ENCODE peak calls at places on chromosomes 5 and 9, in six cellular contexts. One of them, this sample, is unnamed.

GRCh38 chr9:105637787-105638395 is 24.4 kb upstream of the TAL2 start:
- DNase-seq in H1: no peak
- DNase-seq in neuronal stem cell: no peak
- DNase-seq in IMR-90: peak
- DNase-seq in H9: no peak
- DNase-seq in mesenchymal stem cell: no peak
- DNase-seq in this sample: no peak

GRCh38 chr5:36728697-36729543 is 122.5 kb downstream of the SLC1A3 start:
- DNase-seq in H1: no peak
- DNase-seq in neuronal stem cell: peak
- DNase-seq in IMR-90: peak
- DNase-seq in H9: no peak
- DNase-seq in mesenchymal stem cell: peak
- DNase-seq in this sample: peak

GRCh38 chr5:91016954-91017690 is 366.0 kb downstream of the ARRDC3 start:
- DNase-seq in H1: no peak
- DNase-seq in neuronal stem cell: no peak
- DNase-seq in IMR-90: peak
- DNase-seq in H9: no peak
- DNase-seq in mesenchymal stem cell: peak
- DNase-seq in this sample: no peak

GRCh38 chr5:71482132-71482531 is 26.7 kb downstream of the BDP1 start:
- DNase-seq in H1: no peak
- DNase-seq in neuronal stem cell: no peak
- DNase-seq in IMR-90: peak
- DNase-seq in H9: no peak
- DNase-seq in mesenchymal stem cell: peak
- DNase-seq in this sample: no peak

GRCh38 chr5:41636605-41637004 is 126.2 kb upstream of the PLCXD3 start:
- DNase-seq in H1: peak
- DNase-seq in neuronal stem cell: peak
- DNase-seq in IMR-90: peak
- DNase-seq in H9: peak
- DNase-seq in mesenchymal stem cell: peak
- DNase-seq in this sample: no peak

GRCh38 chr5:141521244-141521781 is 32.4 kb downstream of the PCDHGC5 start:
- DNase-seq in H1: no peak
- DNase-seq in neuronal stem cell: peak
- DNase-seq in IMR-90: peak
- DNase-seq in H9: no peak
- DNase-seq in mesenchymal stem cell: peak
- DNase-seq in this sample: peak

GRCh38 chr9:68759981-68760673 is 55.1 kb downstream of the PIP5K1B start:
- DNase-seq in H1: no peak
- DNase-seq in neuronal stem cell: no peak
- DNase-seq in IMR-90: no peak
- DNase-seq in H9: no peak
- DNase-seq in mesenchymal stem cell: no peak
- DNase-seq in this sample: no peak

GRCh38 chr9:85600675-85601263 is 141.0 kb downstream of the AGTPBP1 start:
- DNase-seq in H1: peak
- DNase-seq in neuronal stem cell: no peak
- DNase-seq in IMR-90: no peak
- DNase-seq in H9: peak
- DNase-seq in mesenchymal stem cell: no peak
- DNase-seq in this sample: peak

GRCh38 chr9:131833906-131834305 is 94.0 kb upstream of the RAPGEF1 start:
- DNase-seq in H1: no peak
- DNase-seq in neuronal stem cell: no peak
- DNase-seq in IMR-90: peak
- DNase-seq in H9: peak
- DNase-seq in mesenchymal stem cell: peak
- DNase-seq in this sample: no peak

GRCh38 chr5:156971848-156972525 is 9.0 kb upstream of the TIMD4 start:
- DNase-seq in H1: no peak
- DNase-seq in neuronal stem cell: no peak
- DNase-seq in IMR-90: no peak
- DNase-seq in H9: no peak
- DNase-seq in mesenchymal stem cell: no peak
- DNase-seq in this sample: no peak

GRCh38 chr5:32217886-32218396 is 43.8 kb upstream of the GOLPH3 start:
- DNase-seq in H1: no peak
- DNase-seq in neuronal stem cell: no peak
- DNase-seq in IMR-90: no peak
- DNase-seq in H9: no peak
- DNase-seq in mesenchymal stem cell: peak
- DNase-seq in this sample: peak

GRCh38 chr9:16002816-16003215 is 450.0 kb downstream of the CCDC171 start:
- DNase-seq in H1: no peak
- DNase-seq in neuronal stem cell: no peak
- DNase-seq in IMR-90: peak
- DNase-seq in H9: no peak
- DNase-seq in mesenchymal stem cell: peak
- DNase-seq in this sample: no peak

GRCh38 chr9:93909242-93909616 is 45.9 kb downstream of the BARX1 start:
- DNase-seq in H1: no peak
- DNase-seq in neuronal stem cell: no peak
- DNase-seq in IMR-90: no peak
- DNase-seq in H9: no peak
- DNase-seq in mesenchymal stem cell: no peak
- DNase-seq in this sample: no peak
- H3K4ac ChIP-seq in H1: no peak
- H3K4ac ChIP-seq in neuronal stem cell: no peak
- H3K4ac ChIP-seq in IMR-90: no peak
- H3K4ac ChIP-seq in H9: no peak
- H3K4ac ChIP-seq in mesenchymal stem cell: no peak
- H3K4ac ChIP-seq in this sample: no peak

GRCh38 chr5:121949885-121950284 is 11.9 kb upstream of the SRFBP1 start:
- DNase-seq in H1: no peak
- DNase-seq in neuronal stem cell: peak
- DNase-seq in IMR-90: peak
- DNase-seq in H9: peak
- DNase-seq in mesenchymal stem cell: peak
- DNase-seq in this sample: peak
- H3K14ac ChIP-seq in H1: no peak
- H3K14ac ChIP-seq in neuronal stem cell: no peak
- H3K14ac ChIP-seq in IMR-90: no peak
- H3K14ac ChIP-seq in H9: no peak
- H3K14ac ChIP-seq in mesenchymal stem cell: no peak
- H3K14ac ChIP-seq in this sample: no peak

DNA sequence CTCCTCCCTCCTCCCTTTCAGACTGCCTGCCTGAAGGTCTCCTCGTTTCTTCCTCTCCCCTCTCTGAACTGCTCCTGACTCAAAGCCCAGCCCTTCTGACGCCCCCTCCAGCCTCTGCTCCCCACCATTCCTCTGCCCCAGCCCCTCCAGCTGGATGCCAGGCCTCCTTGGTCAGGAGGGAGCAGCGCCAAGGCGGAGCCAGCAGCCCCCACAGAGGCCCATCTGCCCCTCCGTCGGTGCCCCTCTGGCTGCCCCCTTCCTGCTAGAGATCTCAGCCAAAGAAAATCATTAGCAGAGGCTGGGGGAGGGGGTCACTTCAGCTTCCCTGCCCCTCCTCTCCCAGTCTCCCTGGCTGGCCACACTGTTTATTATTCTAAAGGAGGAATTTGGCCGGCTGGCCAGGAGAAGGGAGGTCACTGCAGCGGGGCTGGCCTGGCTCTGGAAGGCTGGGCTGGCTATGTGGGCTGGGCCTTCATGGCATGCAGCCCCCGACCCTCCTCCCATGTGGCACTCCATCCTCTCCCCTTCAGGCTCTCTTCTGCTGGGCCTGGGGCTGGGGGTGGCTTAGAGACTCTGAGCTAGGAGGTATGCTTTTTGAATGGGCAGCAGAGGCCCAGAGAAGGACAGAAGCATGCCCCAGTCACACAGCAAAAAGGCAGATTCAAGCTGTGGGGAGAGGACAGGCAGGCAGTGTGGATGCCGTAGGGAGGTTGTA is 16.9 kb downstream of the PDGFRB start:
- DNase-seq in H1: no peak
- DNase-seq in neuronal stem cell: peak
- DNase-seq in IMR-90: peak
- DNase-seq in H9: peak
- DNase-seq in mesenchymal stem cell: peak
- DNase-seq in this sample: no peak
- H3K4ac ChIP-seq in H1: no peak
- H3K4ac ChIP-seq in neuronal stem cell: no peak
- H3K4ac ChIP-seq in IMR-90: peak
- H3K4ac ChIP-seq in H9: no peak
- H3K4ac ChIP-seq in mesenchymal stem cell: peak
- H3K4ac ChIP-seq in this sample: peak

DNA sequence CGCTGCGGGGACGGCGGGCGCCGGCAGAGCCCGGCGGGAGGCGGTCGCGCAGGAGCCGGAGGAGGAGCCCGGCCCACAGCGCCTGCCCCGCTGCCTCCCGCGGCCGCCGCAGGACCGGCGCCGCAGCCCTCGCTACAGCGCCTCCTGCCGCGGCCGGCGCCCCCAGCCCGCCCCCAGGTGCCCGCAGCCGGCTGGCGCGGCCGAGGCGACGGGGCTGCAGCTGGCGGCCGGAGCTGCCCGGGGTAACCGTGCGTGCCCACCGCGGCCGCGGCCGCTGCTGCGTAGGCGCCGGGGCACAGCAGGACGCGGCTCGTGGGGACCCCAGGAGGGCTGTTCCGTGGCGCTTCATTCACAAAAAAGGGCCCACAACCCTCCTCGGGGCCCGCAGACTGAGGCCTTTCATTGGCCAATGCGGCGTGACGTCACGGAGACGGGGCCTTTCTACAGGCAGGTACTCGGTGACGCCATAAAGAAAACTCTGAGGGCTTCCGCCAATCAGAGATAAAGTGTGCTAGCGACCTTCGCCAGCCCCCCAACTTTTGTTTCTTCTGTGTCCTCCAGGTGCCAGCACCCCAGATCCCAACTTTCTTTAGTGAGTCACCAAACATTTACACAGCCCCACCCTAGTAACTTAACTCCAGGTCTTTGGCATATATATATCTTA is at the start of gene CDC14B:
- DNase-seq in H1: peak
- DNase-seq in neuronal stem cell: peak
- DNase-seq in IMR-90: peak
- DNase-seq in H9: peak
- DNase-seq in mesenchymal stem cell: peak
- DNase-seq in this sample: peak
- H3K14ac ChIP-seq in H1: no peak
- H3K14ac ChIP-seq in neuronal stem cell: no peak
- H3K14ac ChIP-seq in IMR-90: no peak
- H3K14ac ChIP-seq in H9: no peak
- H3K14ac ChIP-seq in mesenchymal stem cell: peak
- H3K14ac ChIP-seq in this sample: peak

GRCh38 chr9:128861501-128861900 is 20.2 kb downstream of the KYAT1 start:
- DNase-seq in H1: no peak
- DNase-seq in neuronal stem cell: no peak
- DNase-seq in IMR-90: no peak
- DNase-seq in H9: no peak
- DNase-seq in mesenchymal stem cell: no peak
- DNase-seq in this sample: no peak
- H3K4ac ChIP-seq in H1: no peak
- H3K4ac ChIP-seq in neuronal stem cell: no peak
- H3K4ac ChIP-seq in IMR-90: no peak
- H3K4ac ChIP-seq in H9: no peak
- H3K4ac ChIP-seq in mesenchymal stem cell: no peak
- H3K4ac ChIP-seq in this sample: no peak

GRCh38 chr5:55343107-55343506 is 35.3 kb downstream of the MTREX start:
- DNase-seq in H1: no peak
- DNase-seq in neuronal stem cell: no peak
- DNase-seq in IMR-90: no peak
- DNase-seq in H9: no peak
- DNase-seq in mesenchymal stem cell: no peak
- DNase-seq in this sample: no peak

GRCh38 chr5:55350754-55351153 is 43.0 kb downstream of the MTREX start:
- DNase-seq in H1: no peak
- DNase-seq in neuronal stem cell: no peak
- DNase-seq in IMR-90: no peak
- DNase-seq in H9: no peak
- DNase-seq in mesenchymal stem cell: no peak
- DNase-seq in this sample: no peak

GRCh38 chr5:55343609-55344008 is 35.8 kb downstream of the MTREX start:
- DNase-seq in H1: no peak
- DNase-seq in neuronal stem cell: no peak
- DNase-seq in IMR-90: no peak
- DNase-seq in H9: no peak
- DNase-seq in mesenchymal stem cell: no peak
- DNase-seq in this sample: no peak

GRCh38 chr5:55344392-55344992 is 36.7 kb downstream of the MTREX start:
- DNase-seq in H1: peak
- DNase-seq in neuronal stem cell: peak
- DNase-seq in IMR-90: peak
- DNase-seq in H9: peak
- DNase-seq in mesenchymal stem cell: peak
- DNase-seq in this sample: peak

GRCh38 chr5:55345327-55345726 is 37.5 kb downstream of the MTREX start:
- DNase-seq in H1: no peak
- DNase-seq in neuronal stem cell: no peak
- DNase-seq in IMR-90: no peak
- DNase-seq in H9: no peak
- DNase-seq in mesenchymal stem cell: no peak
- DNase-seq in this sample: no peak
- H3K14ac ChIP-seq in H1: no peak
- H3K14ac ChIP-seq in neuronal stem cell: no peak
- H3K14ac ChIP-seq in IMR-90: no peak
- H3K14ac ChIP-seq in H9: no peak
- H3K14ac ChIP-seq in mesenchymal stem cell: no peak
- H3K14ac ChIP-seq in this sample: no peak

GRCh38 chr5:138032572-138033274 is at the start of gene FAM13B:
- DNase-seq in H1: peak
- DNase-seq in neuronal stem cell: peak
- DNase-seq in IMR-90: peak
- DNase-seq in H9: peak
- DNase-seq in mesenchymal stem cell: peak
- DNase-seq in this sample: peak
- H3K4ac ChIP-seq in H1: no peak
- H3K4ac ChIP-seq in neuronal stem cell: no peak
- H3K4ac ChIP-seq in IMR-90: peak
- H3K4ac ChIP-seq in H9: no peak
- H3K4ac ChIP-seq in mesenchymal stem cell: peak
- H3K4ac ChIP-seq in this sample: peak

DNA sequence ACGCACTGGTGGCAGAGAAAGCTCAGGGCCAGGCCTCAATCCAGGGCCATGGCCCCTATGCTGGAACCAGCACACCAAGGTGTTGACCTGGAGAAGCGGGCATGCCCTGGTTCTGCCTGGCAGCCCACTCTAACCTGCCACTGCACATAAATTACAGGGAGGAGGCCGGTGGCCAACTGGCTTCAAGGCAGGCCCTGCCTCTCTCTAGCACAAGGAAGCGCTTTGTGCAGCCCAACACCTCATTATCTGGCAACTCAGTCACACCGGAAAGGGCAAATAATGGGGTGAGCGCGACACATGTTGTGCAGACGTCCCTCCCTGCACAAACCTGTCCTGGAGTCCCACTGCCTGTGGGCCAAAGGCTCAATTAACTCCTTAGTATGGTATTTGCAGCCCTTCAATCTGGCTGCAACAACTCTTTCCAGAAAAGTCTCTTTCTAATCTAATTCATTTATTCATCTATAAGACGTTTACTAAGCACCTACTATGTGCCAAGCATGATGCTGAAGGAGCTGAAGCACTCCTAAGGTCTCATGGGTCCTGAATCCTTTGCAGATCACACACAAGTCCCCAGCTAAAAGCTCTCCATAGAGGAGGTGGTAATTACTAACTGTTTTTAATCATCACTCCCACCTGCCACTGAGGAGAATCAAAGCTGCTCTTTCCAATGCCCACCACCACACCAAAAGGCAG is 24.9 kb downstream of the SHB start:
- DNase-seq in H1: no peak
- DNase-seq in neuronal stem cell: no peak
- DNase-seq in IMR-90: no peak
- DNase-seq in H9: no peak
- DNase-seq in mesenchymal stem cell: no peak
- DNase-seq in this sample: no peak
- H3K14ac ChIP-seq in H1: no peak
- H3K14ac ChIP-seq in neuronal stem cell: no peak
- H3K14ac ChIP-seq in IMR-90: peak
- H3K14ac ChIP-seq in H9: no peak
- H3K14ac ChIP-seq in mesenchymal stem cell: no peak
- H3K14ac ChIP-seq in this sample: no peak